ENCODE peak calls at places on chromosomes 1 and 21, in six cellular contexts. B is AG04450, G is AG10803, E is cardiac fibroblast, I is GM20000, C is HFFc6. T is an unnamed sample.

GRCh38 chr21:32599146-32599925 is 12.8 kb downstream of the CFAP298 start:
- DNase-seq in B (no peak), G (no peak), E (no peak), I (no peak), C (no peak), T (no peak)

GRCh38 chr1:22760453-22760852 is 49.8 kb downstream of the EPHB2 start:
- DNase-seq in B (no peak), G (peak; percentile 57), E (peak; percentile 23), I (no peak), C (peak; percentile 86), T (no peak)

GRCh38 chr1:109772658-109773202 is 9.0 kb upstream of the EPS8L3 start:
- DNase-seq in B (no peak), G (no peak), E (no peak), I (no peak), C (no peak), T (no peak)

GRCh38 chr1:243979396-243979795 is 71.7 kb upstream of the ZBTB18 start:
- DNase-seq in B (no peak), G (no peak), E (no peak), I (peak; percentile 36), C (no peak), T (no peak)

GRCh38 chr1:244653439-244654283 is 735 bp downstream of the DESI2 start:
- DNase-seq in B (no peak), G (peak; percentile 28), E (peak; percentile 32), I (peak; percentile 17), C (no peak), T (no peak)

GRCh38 chr21:41681336-41681801 is 85.5 kb downstream of the RIPK4 start:
- DNase-seq in B (no peak), G (no peak), E (no peak), I (no peak), C (no peak), T (no peak)

GRCh38 chr1:221478050-221478949 is 263.6 kb downstream of the DUSP10 start:
- DNase-seq in B (peak; percentile 66), G (peak; percentile 84), E (peak; percentile 90), I (peak; percentile 37), C (peak; percentile 87), T (peak; percentile 67)

GRCh38 chr1:180157108-180157507 is 2.4 kb downstream of the QSOX1 start:
- DNase-seq in B (no peak), G (peak; percentile 54), E (no peak), I (no peak), C (peak; percentile 52), T (no peak)

GRCh38 chr1:9038881-9039760 is 12.9 kb upstream of the SLC2A7 start:
- DNase-seq in B (no peak), G (no peak), E (no peak), I (no peak), C (no peak), T (no peak)

GRCh38 chr1:154839691-154840090 is 30.4 kb downstream of the KCNN3 start:
- DNase-seq in B (no peak), G (peak; percentile 36), E (no peak), I (no peak), C (no peak), T (no peak)

GRCh38 chr1:219506337-219506944 is 106.5 kb downstream of the ZC3H11B start:
- DNase-seq in B (no peak), G (no peak), E (no peak), I (no peak), C (no peak), T (no peak)

GRCh38 chr1:223345720-223346119 is 18.3 kb downstream of the SUSD4 start:
- DNase-seq in B (no peak), G (no peak), E (no peak), I (no peak), C (no peak), T (no peak)
- TF ChIP-seq CTCF in B (no peak), G (no peak), E (no peak), I (no peak), C (no peak), T (no peak)

DNA sequence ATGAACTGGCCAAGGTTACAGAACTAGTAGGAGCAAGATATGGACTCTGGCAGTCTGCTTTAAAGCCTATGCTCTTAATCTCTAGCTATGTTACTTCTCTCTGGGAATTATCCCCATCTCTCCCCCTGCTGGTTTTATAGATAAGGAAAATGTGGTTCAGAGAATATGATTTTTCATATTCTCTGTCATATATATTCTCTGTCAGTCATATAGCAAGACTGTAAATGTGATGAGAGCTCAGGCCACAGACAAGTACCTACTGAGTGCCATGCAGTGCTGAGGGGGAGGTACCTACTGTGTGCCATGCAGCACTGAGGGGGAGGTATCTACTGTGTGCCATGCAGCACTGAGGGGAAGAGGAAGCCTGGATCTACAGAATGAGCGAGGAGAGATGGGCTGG is 220.3 kb upstream of the FGGY start:
- DNase-seq in B (no peak), G (peak; percentile 29), E (peak; percentile 45), I (no peak), C (no peak), T (no peak)
- TF ChIP-seq CTCF in B (peak; percentile 52), G (peak; percentile 47), E (peak; percentile 18), I (no peak), C (peak; percentile 65), T (no peak)

GRCh38 chr1:26177182-26177684 is at the start of gene CNKSR1:
- DNase-seq in B (no peak), G (no peak), E (no peak), I (no peak), C (no peak), T (no peak)
- TF ChIP-seq CTCF in B (no peak), G (no peak), E (no peak), I (no peak), C (peak; percentile 10), T (no peak)

GRCh38 chr1:163535807-163536206 is 214.1 kb downstream of the NUF2 start:
- DNase-seq in B (no peak), G (peak; percentile 56), E (peak; percentile 69), I (no peak), C (peak; percentile 48), T (no peak)
- TF ChIP-seq CTCF in B (peak; percentile 12), G (peak; percentile 69), E (peak; percentile 34), I (no peak), C (peak; percentile 79), T (no peak)

GRCh38 chr1:236766506-236766905 is 28.6 kb upstream of the MTR start:
- DNase-seq in B (no peak), G (no peak), E (no peak), I (no peak), C (no peak), T (no peak)

GRCh38 chr1:236767276-236767675 is 27.8 kb upstream of the MTR start:
- DNase-seq in B (no peak), G (no peak), E (no peak), I (no peak), C (no peak), T (no peak)

GRCh38 chr1:236773919-236774318 is 21.2 kb upstream of the MTR start:
- DNase-seq in B (no peak), G (no peak), E (no peak), I (no peak), C (no peak), T (no peak)

GRCh38 chr1:236765831-236766230 is 29.3 kb upstream of the MTR start:
- DNase-seq in B (no peak), G (no peak), E (no peak), I (no peak), C (no peak), T (no peak)

DNA sequence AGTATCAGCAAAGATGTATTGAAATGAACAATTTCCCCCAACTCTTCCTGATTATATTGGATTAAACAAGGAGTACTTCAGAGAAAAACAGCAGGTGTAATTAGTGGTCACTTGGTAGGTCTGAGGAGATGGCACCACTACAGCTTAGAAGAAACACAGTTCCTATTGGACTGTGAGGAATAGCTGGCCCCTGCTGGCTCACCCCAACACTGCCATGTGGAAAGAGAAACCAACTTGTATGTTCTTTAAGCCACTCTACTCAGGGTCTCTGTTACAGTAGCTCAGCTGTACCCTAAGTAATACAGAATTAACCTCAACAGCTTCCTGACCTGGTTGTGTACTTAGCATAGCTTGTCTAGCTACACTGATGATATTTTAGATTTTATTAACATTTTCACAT is 26.5 kb upstream of the MTR start:
- DNase-seq in B (no peak), G (no peak), E (no peak), I (no peak), C (no peak), T (no peak)
- TF ChIP-seq CTCF in B (no peak), G (no peak), E (no peak), I (no peak), C (no peak), T (no peak)

T was measured in activated CD8-positive, alpha-beta T cell treated with anti-CD3 and anti-CD28 coated beads for 36 hours.